ENCODE peak calls at places on chromosomes 5 and 9, in seven cellular contexts. One of them, this sample, is unnamed.

GRCh38 chr5:65913519-65913918 is 12.9 kb upstream of the ERBIN start:
- DNase-seq in left lung: no peak
- DNase-seq in lung: no peak
- DNase-seq in glutamatergic neuron: no peak
- DNase-seq in WTC11: no peak
- DNase-seq in A549: no peak
- DNase-seq in colonic mucosa: no peak
- DNase-seq in this sample: no peak

GRCh38 chr5:17235736-17236330 is 18.4 kb downstream of the BASP1 start:
- DNase-seq in left lung: no peak
- DNase-seq in lung: no peak
- DNase-seq in glutamatergic neuron: no peak
- DNase-seq in WTC11: no peak
- DNase-seq in A549: no peak
- DNase-seq in colonic mucosa: no peak
- DNase-seq in this sample: no peak

GRCh38 chr5:136337788-136338187 is 27.6 kb downstream of the TRPC7 start:
- DNase-seq in left lung: no peak
- DNase-seq in lung: no peak
- DNase-seq in glutamatergic neuron: no peak
- DNase-seq in WTC11: no peak
- DNase-seq in A549: no peak
- DNase-seq in colonic mucosa: no peak
- DNase-seq in this sample: no peak

GRCh38 chr5:132987531-132988408 is 24.3 kb upstream of the AFF4 start:
- DNase-seq in left lung: no peak
- DNase-seq in lung: no peak
- DNase-seq in glutamatergic neuron: no peak
- DNase-seq in WTC11: peak; percentile 23
- DNase-seq in A549: no peak
- DNase-seq in colonic mucosa: no peak
- DNase-seq in this sample: no peak

GRCh38 chr9:77707696-77708095 is 59.6 kb upstream of the GNA14 start:
- DNase-seq in left lung: peak; percentile 67
- DNase-seq in lung: peak; percentile 81
- DNase-seq in glutamatergic neuron: no peak
- DNase-seq in WTC11: no peak
- DNase-seq in A549: peak; percentile 47
- DNase-seq in colonic mucosa: no peak
- DNase-seq in this sample: peak; percentile 81

GRCh38 chr9:121698627-121699270 is 47.3 kb downstream of the DAB2IP start:
- DNase-seq in left lung: no peak
- DNase-seq in lung: no peak
- DNase-seq in glutamatergic neuron: peak; percentile 83
- DNase-seq in WTC11: peak; percentile 77
- DNase-seq in A549: no peak
- DNase-seq in colonic mucosa: no peak
- DNase-seq in this sample: peak; percentile 52

GRCh38 chr9:134634190-134634589 is 7.4 kb upstream of the COL5A1 start:
- DNase-seq in left lung: peak; percentile 14
- DNase-seq in lung: no peak
- DNase-seq in glutamatergic neuron: peak; percentile 9
- DNase-seq in WTC11: peak; percentile 4
- DNase-seq in A549: no peak
- DNase-seq in colonic mucosa: no peak
- DNase-seq in this sample: no peak

GRCh38 chr5:175363300-175363699 is 80.7 kb downstream of the DRD1 start:
- DNase-seq in left lung: no peak
- DNase-seq in lung: no peak
- DNase-seq in glutamatergic neuron: no peak
- DNase-seq in WTC11: no peak
- DNase-seq in A549: no peak
- DNase-seq in colonic mucosa: no peak
- DNase-seq in this sample: no peak

GRCh38 chr5:168342985-168343384 is 51.5 kb downstream of the WWC1 start:
- DNase-seq in left lung: no peak
- DNase-seq in lung: no peak
- DNase-seq in glutamatergic neuron: no peak
- DNase-seq in WTC11: no peak
- DNase-seq in A549: no peak
- DNase-seq in colonic mucosa: no peak
- DNase-seq in this sample: no peak

GRCh38 chr9:19255821-19256220 is 25.3 kb downstream of the DENND4C start:
- DNase-seq in left lung: no peak
- DNase-seq in lung: no peak
- DNase-seq in glutamatergic neuron: no peak
- DNase-seq in WTC11: no peak
- DNase-seq in A549: no peak
- DNase-seq in colonic mucosa: no peak
- DNase-seq in this sample: no peak

GRCh38 chr5:69489246-69489645 is 3.3 kb upstream of the OCLN start:
- DNase-seq in left lung: no peak
- DNase-seq in lung: no peak
- DNase-seq in glutamatergic neuron: no peak
- DNase-seq in WTC11: no peak
- DNase-seq in A549: no peak
- DNase-seq in colonic mucosa: no peak
- DNase-seq in this sample: no peak

GRCh38 chr9:114370251-114370984 is 17.4 kb downstream of the AKNA start:
- DNase-seq in left lung: peak; percentile 24
- DNase-seq in lung: no peak
- DNase-seq in glutamatergic neuron: peak; percentile 49
- DNase-seq in WTC11: peak; percentile 48
- DNase-seq in A549: no peak
- DNase-seq in colonic mucosa: no peak
- DNase-seq in this sample: no peak

GRCh38 chr9:114372971-114373591 is 14.7 kb downstream of the AKNA start:
- DNase-seq in left lung: peak; percentile 87
- DNase-seq in lung: peak; percentile 73
- DNase-seq in glutamatergic neuron: no peak
- DNase-seq in WTC11: no peak
- DNase-seq in A549: no peak
- DNase-seq in colonic mucosa: peak; percentile 58
- DNase-seq in this sample: no peak

GRCh38 chr9:114370985-114371335 is 16.8 kb downstream of the AKNA start:
- DNase-seq in left lung: peak; percentile 30
- DNase-seq in lung: no peak
- DNase-seq in glutamatergic neuron: no peak
- DNase-seq in WTC11: no peak
- DNase-seq in A549: no peak
- DNase-seq in colonic mucosa: no peak
- DNase-seq in this sample: no peak

GRCh38 chr9:114371986-114372917 is 15.5 kb downstream of the AKNA start:
- DNase-seq in left lung: peak; percentile 75
- DNase-seq in lung: no peak
- DNase-seq in glutamatergic neuron: no peak
- DNase-seq in WTC11: no peak
- DNase-seq in A549: no peak
- DNase-seq in colonic mucosa: no peak
- DNase-seq in this sample: peak; percentile 74

DNA sequence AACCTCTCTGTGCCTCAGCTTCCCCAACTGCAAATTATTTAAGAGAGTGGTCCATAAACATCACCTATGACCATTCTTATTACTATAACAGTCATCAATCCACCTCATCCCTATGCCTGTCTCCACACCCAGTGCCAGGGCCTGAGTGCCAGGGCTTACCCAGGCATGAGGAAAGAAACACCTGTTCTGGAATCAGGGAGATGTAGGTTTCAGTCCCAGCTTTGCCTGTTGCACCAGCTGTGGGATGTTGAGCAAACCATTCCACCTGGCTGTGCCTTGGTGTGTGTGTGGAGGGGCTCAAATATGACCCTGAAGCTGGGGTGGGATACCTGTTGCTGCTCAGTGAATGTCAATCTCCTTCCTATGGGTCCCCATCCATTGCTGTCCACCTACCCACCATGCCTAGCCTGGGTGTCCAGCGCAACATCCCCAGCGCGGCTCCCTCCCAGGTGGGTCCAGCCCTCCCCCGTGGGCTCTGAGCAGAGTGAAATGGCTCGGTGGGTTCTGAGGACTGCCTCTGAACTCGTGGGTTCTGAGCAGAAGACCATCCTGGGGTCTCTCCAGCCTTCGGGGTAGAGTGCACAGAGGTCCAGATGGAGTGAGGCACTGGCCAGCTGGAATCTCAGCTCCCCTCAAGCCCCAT is 16.3 kb downstream of the AKNA start:
- DNase-seq in left lung: no peak
- DNase-seq in lung: no peak
- DNase-seq in glutamatergic neuron: no peak
- DNase-seq in WTC11: no peak
- DNase-seq in A549: no peak
- DNase-seq in colonic mucosa: no peak
- DNase-seq in this sample: no peak
- TF ChIP-seq CTCF in left lung: no peak
- TF ChIP-seq CTCF in lung: no peak
- TF ChIP-seq CTCF in glutamatergic neuron: no peak
- TF ChIP-seq CTCF in WTC11: no peak
- TF ChIP-seq CTCF in A549: no peak
- TF ChIP-seq CTCF in colonic mucosa: no peak
- TF ChIP-seq CTCF in this sample: no peak

DNA sequence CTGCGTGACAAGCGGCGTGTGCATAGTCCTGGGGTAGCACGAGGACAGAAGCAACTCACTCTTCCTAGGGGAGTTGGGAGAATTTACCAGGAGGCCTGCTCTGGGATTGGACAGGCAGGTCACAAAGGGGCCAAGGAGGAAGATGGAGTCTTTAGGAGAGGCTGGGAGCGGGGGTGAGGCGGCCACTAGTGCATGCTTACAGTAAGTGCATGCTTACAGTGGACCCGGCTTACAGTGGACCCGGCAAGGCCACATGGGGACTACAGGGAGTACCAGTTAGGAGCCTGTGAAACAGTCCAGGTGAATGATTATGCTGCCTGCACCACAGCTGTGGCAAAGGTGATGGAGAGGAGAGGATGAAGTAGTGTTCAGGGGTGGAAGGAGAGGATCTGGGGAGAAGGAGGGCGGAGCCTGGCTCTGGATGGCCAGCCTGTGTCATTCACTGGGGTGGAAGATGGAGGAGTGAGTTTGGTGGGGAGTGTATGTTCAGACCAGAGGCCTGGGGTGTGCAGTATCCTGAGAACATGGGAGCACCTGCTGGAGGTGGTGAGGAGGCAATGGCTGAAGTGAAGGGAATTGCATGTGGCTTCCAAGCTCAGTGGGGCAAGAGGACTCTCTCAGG is 78.7 kb downstream of the CRB2 start:
- DNase-seq in left lung: no peak
- DNase-seq in lung: no peak
- DNase-seq in glutamatergic neuron: peak; percentile 53
- DNase-seq in WTC11: peak; percentile 74
- DNase-seq in A549: peak; percentile 60
- DNase-seq in colonic mucosa: no peak
- DNase-seq in this sample: no peak
- TF ChIP-seq CTCF in left lung: no peak
- TF ChIP-seq CTCF in lung: no peak
- TF ChIP-seq CTCF in glutamatergic neuron: peak; percentile 17
- TF ChIP-seq CTCF in WTC11: no peak
- TF ChIP-seq CTCF in A549: no peak
- TF ChIP-seq CTCF in colonic mucosa: no peak
- TF ChIP-seq CTCF in this sample: no peak

GRCh38 chr9:112184211-112184610 is 9.1 kb upstream of the SUSD1 start:
- DNase-seq in left lung: no peak
- DNase-seq in lung: no peak
- DNase-seq in glutamatergic neuron: no peak
- DNase-seq in WTC11: no peak
- DNase-seq in A549: no peak
- DNase-seq in colonic mucosa: no peak
- DNase-seq in this sample: no peak
- TF ChIP-seq CTCF in left lung: no peak
- TF ChIP-seq CTCF in lung: no peak
- TF ChIP-seq CTCF in glutamatergic neuron: no peak
- TF ChIP-seq CTCF in WTC11: no peak
- TF ChIP-seq CTCF in A549: no peak
- TF ChIP-seq CTCF in colonic mucosa: no peak
- TF ChIP-seq CTCF in this sample: no peak

GRCh38 chr5:4511996-4512656 is 628.0 kb upstream of the ADAMTS16 start:
- DNase-seq in left lung: peak; percentile 51
- DNase-seq in lung: peak; percentile 69
- DNase-seq in glutamatergic neuron: peak; percentile 83
- DNase-seq in WTC11: peak; percentile 58
- DNase-seq in A549: peak; percentile 12
- DNase-seq in colonic mucosa: no peak
- DNase-seq in this sample: no peak
- TF ChIP-seq CTCF in left lung: peak; percentile 13
- TF ChIP-seq CTCF in lung: no peak
- TF ChIP-seq CTCF in glutamatergic neuron: no peak
- TF ChIP-seq CTCF in WTC11: no peak
- TF ChIP-seq CTCF in A549: peak; percentile 8
- TF ChIP-seq CTCF in colonic mucosa: no peak
- TF ChIP-seq CTCF in this sample: peak; percentile 36

GRCh38 chr9:136331030-136331429 is 3.7 kb downstream of the GPSM1 start:
- DNase-seq in left lung: no peak
- DNase-seq in lung: no peak
- DNase-seq in glutamatergic neuron: no peak
- DNase-seq in WTC11: no peak
- DNase-seq in A549: no peak
- DNase-seq in colonic mucosa: no peak
- DNase-seq in this sample: no peak
- TF ChIP-seq CTCF in left lung: no peak
- TF ChIP-seq CTCF in lung: no peak
- TF ChIP-seq CTCF in glutamatergic neuron: no peak
- TF ChIP-seq CTCF in WTC11: no peak
- TF ChIP-seq CTCF in A549: no peak
- TF ChIP-seq CTCF in colonic mucosa: no peak
- TF ChIP-seq CTCF in this sample: no peak

GRCh38 chr5:178068293-178068692 is 45.0 kb upstream of the N4BP3 start:
- DNase-seq in left lung: no peak
- DNase-seq in lung: no peak
- DNase-seq in glutamatergic neuron: peak; percentile 75
- DNase-seq in WTC11: no peak
- DNase-seq in A549: no peak
- DNase-seq in colonic mucosa: no peak
- DNase-seq in this sample: no peak

GRCh38 chr5:178071108-178071507 is 42.2 kb upstream of the N4BP3 start:
- DNase-seq in left lung: no peak
- DNase-seq in lung: no peak
- DNase-seq in glutamatergic neuron: no peak
- DNase-seq in WTC11: no peak
- DNase-seq in A549: no peak
- DNase-seq in colonic mucosa: no peak
- DNase-seq in this sample: no peak

GRCh38 chr5:178067705-178068104 is 45.6 kb upstream of the N4BP3 start:
- DNase-seq in left lung: no peak
- DNase-seq in lung: no peak
- DNase-seq in glutamatergic neuron: no peak
- DNase-seq in WTC11: no peak
- DNase-seq in A549: no peak
- DNase-seq in colonic mucosa: no peak
- DNase-seq in this sample: no peak

GRCh38 chr5:178072749-178073148 is 40.6 kb upstream of the N4BP3 start:
- DNase-seq in left lung: no peak
- DNase-seq in lung: no peak
- DNase-seq in glutamatergic neuron: no peak
- DNase-seq in WTC11: no peak
- DNase-seq in A549: no peak
- DNase-seq in colonic mucosa: no peak
- DNase-seq in this sample: no peak

GRCh38 chr5:178069909-178070308 is 43.4 kb upstream of the N4BP3 start:
- DNase-seq in left lung: no peak
- DNase-seq in lung: no peak
- DNase-seq in glutamatergic neuron: peak; percentile 59
- DNase-seq in WTC11: peak; percentile 81
- DNase-seq in A549: peak; percentile 36
- DNase-seq in colonic mucosa: peak; percentile 32
- DNase-seq in this sample: no peak
- TF ChIP-seq CTCF in left lung: no peak
- TF ChIP-seq CTCF in lung: no peak
- TF ChIP-seq CTCF in glutamatergic neuron: no peak
- TF ChIP-seq CTCF in WTC11: peak; percentile 30
- TF ChIP-seq CTCF in A549: peak; percentile 18
- TF ChIP-seq CTCF in colonic mucosa: no peak
- TF ChIP-seq CTCF in this sample: no peak

GRCh38 chr9:38133595-38133994 is 64.6 kb upstream of the SHB start:
- DNase-seq in left lung: no peak
- DNase-seq in lung: no peak
- DNase-seq in glutamatergic neuron: no peak
- DNase-seq in WTC11: no peak
- DNase-seq in A549: no peak
- DNase-seq in colonic mucosa: no peak
- DNase-seq in this sample: no peak
- TF ChIP-seq CTCF in left lung: no peak
- TF ChIP-seq CTCF in lung: no peak
- TF ChIP-seq CTCF in glutamatergic neuron: no peak
- TF ChIP-seq CTCF in WTC11: no peak
- TF ChIP-seq CTCF in A549: no peak
- TF ChIP-seq CTCF in colonic mucosa: no peak
- TF ChIP-seq CTCF in this sample: no peak

This sample was measured in uterus.